ENCODE peak calls at places on chromosome 5, in six cellular contexts. I, K, H, M, O and S are unnamed samples.

GRCh38 chr5:167296680-167297079 is 994.8 kb upstream of the WWC1 start:
- DNase-seq in I (no peak), K (no peak), M (peak), H (no peak), O (no peak), S (no peak)

GRCh38 chr5:81787843-81788242 is 36.9 kb upstream of the SSBP2 start:
- DNase-seq in M (peak), H (no peak), I (no peak), K (no peak), O (peak), S (peak)

GRCh38 chr5:118614701-118615475 is 373.5 kb downstream of the DTWD2 start:
- DNase-seq in O (no peak), I (no peak), M (no peak), K (no peak), H (no peak), S (no peak)

GRCh38 chr5:68194405-68194804 is 21.2 kb upstream of the PIK3R1 start:
- DNase-seq in M (no peak), K (no peak), O (no peak), I (no peak), H (no peak), S (no peak)

GRCh38 chr5:154968953-154969352 is 28.1 kb downstream of the MRPL22 start:
- DNase-seq in I (no peak), K (no peak), M (no peak), H (no peak), O (no peak), S (no peak)

GRCh38 chr5:7876867-7877266 is 7.9 kb downstream of the MTRR start:
- DNase-seq in I (no peak), K (no peak), M (peak), H (no peak), O (peak), S (peak)

GRCh38 chr5:141338538-141339306 is at the start of gene PCDHGA2:
- DNase-seq in K (no peak), I (no peak), M (peak), H (no peak), O (peak), S (peak)

GRCh38 chr5:142301487-142302035 is 23.3 kb downstream of the SPRY4 start:
- DNase-seq in M (no peak), I (no peak), K (no peak), O (no peak), H (no peak), S (no peak)

GRCh38 chr5:102743900-102744299 is 11.2 kb upstream of the PAM start:
- DNase-seq in K (no peak), M (no peak), I (no peak), H (no peak), O (no peak), S (no peak)

GRCh38 chr5:76427481-76428140 is 24.5 kb downstream of the IQGAP2 start:
- DNase-seq in H (no peak), M (no peak), I (no peak), K (no peak), O (no peak), S (no peak)

GRCh38 chr5:77012601-77013000 is 17.6 kb upstream of the AGGF1 start:
- DNase-seq in H (no peak), K (no peak), I (no peak), O (no peak), M (no peak), S (peak)

GRCh38 chr5:150295172-150295611 is 5.6 kb upstream of the CAMK2A start:
- DNase-seq in K (peak), O (peak), I (no peak), M (peak), H (no peak), S (peak)

GRCh38 chr5:2669913-2670312 is 81.6 kb downstream of the IRX2 start:
- DNase-seq in M (no peak), H (no peak), K (no peak), I (no peak), O (no peak), S (no peak)